ENCODE peak calls at places on chromosomes 12 and 14, in five cellular contexts. G is PC-3, P is IMR-90, O is trophoblast cell, R is MM.1S. K is an unnamed sample. For H3K27me3, the result is how much of the 10 kb centered on the place peaks cover.

GRCh38 chr12:14952295-14952995 is 9.0 kb downstream of the ARHGDIB start:
- DNase-seq in G (peak), P (peak), O (peak), R (peak), K (peak)

GRCh38 chr12:5078423-5078822 is 34.7 kb downstream of the KCNA5 start:
- DNase-seq in G (no peak), P (no peak), O (peak), R (no peak), K (peak)

GRCh38 chr12:44159870-44160269 is 324.0 kb downstream of the TMEM117 start:
- DNase-seq in G (no peak), P (no peak), O (no peak), R (no peak), K (no peak)

GRCh38 chr14:88919502-88919901 is 95.1 kb downstream of the TTC8 start:
- DNase-seq in G (peak), P (no peak), O (peak), R (no peak), K (no peak)

GRCh38 chr12:4133636-4134433 is 139.7 kb upstream of the CCND2 start:
- DNase-seq in G (no peak), P (no peak), O (no peak), R (no peak), K (no peak)

GRCh38 chr14:70907996-70908917 is 998 bp downstream of the PCNX1 start:
- DNase-seq in G (peak), P (peak), O (peak), R (peak), K (peak)

GRCh38 chr14:29169408-29169807 is 402.8 kb downstream of the FOXG1 start:
- DNase-seq in G (no peak), P (no peak), O (no peak), R (no peak), K (no peak)

GRCh38 chr12:67517181-67517887 is 131.2 kb upstream of the DYRK2 start:
- DNase-seq in G (peak), P (no peak), O (no peak), R (no peak), K (peak)

GRCh38 chr12:113891737-113892520 is 74.2 kb downstream of the RBM19 start:
- DNase-seq in G (no peak), P (no peak), O (peak), R (no peak), K (peak)

GRCh38 chr12:12017135-12017581 is 53.6 kb upstream of the BCL2L14 start:
- DNase-seq in G (no peak), P (no peak), O (peak), R (no peak), K (peak)

GRCh38 chr12:47855502-47855901 is 35.8 kb upstream of the HDAC7 start:
- DNase-seq in G (no peak), P (no peak), O (no peak), R (no peak), K (no peak)

GRCh38 chr12:118135788-118136558 is at the start of gene PEBP1:
- DNase-seq in G (peak), P (peak), O (peak), R (peak), K (peak)

GRCh38 chr12:54331-54730 is 12.2 kb upstream of the IQSEC3 start:
- DNase-seq in G (no peak), P (no peak), O (no peak), R (no peak), K (no peak)

GRCh38 chr14:59107819-59108218 is 80.6 kb upstream of the DAAM1 start:
- DNase-seq in G (no peak), P (no peak), O (no peak), R (peak), K (no peak)

GRCh38 chr14:51616724-51617409 is 34.8 kb upstream of the FRMD6 start:
- DNase-seq in G (peak), P (peak), O (no peak), R (no peak), K (peak)

GRCh38 chr12:5756443-5756842 is 188.6 kb downstream of the ANO2 start:
- DNase-seq in G (no peak), P (no peak), O (no peak), R (no peak), K (no peak)

GRCh38 chr14:106844608-106845285 is 1318.4 kb downstream of the TMEM121 start:
- DNase-seq in G (peak), P (no peak), O (peak), R (no peak), K (no peak)

GRCh38 chr14:73260574-73260973 is 23.3 kb downstream of the PAPLN start:
- DNase-seq in G (no peak), P (no peak), O (no peak), R (no peak), K (no peak)

GRCh38 chr14:87133073-87133815 is 859.7 kb downstream of the GALC start:
- DNase-seq in G (peak), P (peak), O (peak), R (no peak), K (peak)

GRCh38 chr12:5170894-5171293 is 127.2 kb downstream of the KCNA5 start:
- DNase-seq in G (no peak), P (peak), O (no peak), R (no peak), K (no peak)

GRCh38 chr12:19030180-19030579 is 99.4 kb upstream of the PLEKHA5 start:
- DNase-seq in G (peak), P (no peak), O (peak), R (no peak), K (no peak)

GRCh38 chr12:19683178-19683927 is 244.1 kb downstream of the AEBP2 start:
- DNase-seq in G (peak), P (peak), O (no peak), R (no peak), K (peak)

GRCh38 chr12:116360579-116361403 is 83.3 kb upstream of the MED13L start:
- DNase-seq in G (no peak), P (no peak), O (no peak), R (peak), K (no peak)

GRCh38 chr14:105859717-105860614 is 333.6 kb downstream of the TMEM121 start:
- DNase-seq in G (no peak), P (no peak), O (no peak), R (peak), K (no peak)

GRCh38 chr12:46675736-46676135 is 150.1 kb downstream of the SLC38A4 start:
- DNase-seq in G (peak), P (peak), O (peak), R (peak), K (peak)

GRCh38 chr14:103500148-103500990 is 22.3 kb downstream of the CKB start:
- DNase-seq in G (peak), P (peak), O (peak), R (peak), K (peak)

GRCh38 chr14:69675877-69676416 is 64.6 kb downstream of the SUSD6 start:
- DNase-seq in G (no peak), P (no peak), O (no peak), R (no peak), K (no peak)

GRCh38 chr12:65278576-65279386 is at the start of gene MSRB3:
- DNase-seq in G (peak), P (peak), O (peak), R (peak), K (peak)

GRCh38 chr14:32074887-32075572 is 2.1 kb upstream of the ARHGAP5 start:
- DNase-seq in G (peak), P (peak), O (peak), R (no peak), K (peak)

GRCh38 chr12:113573148-113573547 is 101.5 kb upstream of the LHX5 start:
- DNase-seq in G (no peak), P (no peak), O (no peak), R (no peak), K (no peak)

GRCh38 chr12:8828514-8829127 is 6.2 kb downstream of the A2ML1 start:
- DNase-seq in G (no peak), P (no peak), O (peak), R (no peak), K (peak)

GRCh38 chr14:93430319-93430801 is 379 bp upstream of the UNC79 start:
- DNase-seq in G (no peak), P (no peak), O (peak), R (no peak), K (no peak)

GRCh38 chr12:116354534-116354933 is 77.0 kb upstream of the MED13L start:
- DNase-seq in G (no peak), P (no peak), O (no peak), R (no peak), K (no peak)

GRCh38 chr12:66361703-66362102 is 59.4 kb downstream of the HELB start:
- DNase-seq in G (no peak), P (no peak), O (no peak), R (no peak), K (no peak)

GRCh38 chr14:95272057-95272456 is 47.7 kb downstream of the CLMN start:
- DNase-seq in G (no peak), P (no peak), O (no peak), R (no peak), K (no peak)

GRCh38 chr12:106114084-106115068 is 24.4 kb downstream of the NUAK1 start:
- DNase-seq in G (peak), P (peak), O (no peak), R (peak), K (no peak)

GRCh38 chr14:57533214-57533613 is 39.6 kb upstream of the CCDC198 start:
- DNase-seq in G (peak), P (no peak), O (peak), R (peak), K (peak)

GRCh38 chr14:92471919-92472318 is 41.7 kb upstream of the RIN3 start:
- DNase-seq in G (peak), P (peak), O (peak), R (no peak), K (peak)

DNA sequence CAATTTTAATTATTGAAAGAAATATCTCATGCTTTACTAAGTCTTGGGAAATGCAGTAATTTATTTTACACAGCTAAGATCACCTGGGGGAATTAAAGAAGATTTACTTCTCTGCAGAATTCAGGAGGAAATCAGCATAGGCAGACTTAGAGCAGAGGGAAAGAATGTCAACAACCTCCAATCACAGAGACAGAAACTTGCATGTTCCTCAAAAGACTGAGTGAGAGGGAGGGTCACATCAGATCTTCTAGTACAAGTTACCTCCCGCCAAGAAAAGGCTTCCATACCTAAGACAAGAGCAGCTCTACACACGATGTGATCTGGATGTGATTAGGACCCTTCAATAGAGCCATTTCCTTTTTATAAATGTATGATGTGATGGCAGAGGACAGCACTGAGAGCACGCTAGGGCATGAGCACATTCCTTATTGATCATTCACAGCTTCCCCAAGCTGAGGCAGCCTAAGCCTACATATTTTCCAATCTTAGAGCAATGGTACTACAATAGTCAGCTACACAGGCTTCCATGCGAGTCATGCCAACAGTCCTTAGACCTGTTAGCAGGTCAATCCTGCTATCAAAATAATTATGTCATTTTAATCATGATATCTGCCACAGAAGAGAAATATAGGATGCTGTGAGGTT is 403.3 kb downstream of the ETNK1 start:
- DNase-seq in G (no peak), P (peak), O (no peak), R (no peak), K (peak)
- H2AFZ ChIP-seq in G (no peak), P (no peak), O (no peak), R (no peak), K (no peak)

GRCh38 chr12:130016194-130016593 is 112.4 kb upstream of the TMEM132D start:
- DNase-seq in G (no peak), P (no peak), O (no peak), R (no peak), K (no peak)
- H3K27me3 ChIP-seq in G (under half), P (under half), O (under half), R (under half), K (under half)

DNA sequence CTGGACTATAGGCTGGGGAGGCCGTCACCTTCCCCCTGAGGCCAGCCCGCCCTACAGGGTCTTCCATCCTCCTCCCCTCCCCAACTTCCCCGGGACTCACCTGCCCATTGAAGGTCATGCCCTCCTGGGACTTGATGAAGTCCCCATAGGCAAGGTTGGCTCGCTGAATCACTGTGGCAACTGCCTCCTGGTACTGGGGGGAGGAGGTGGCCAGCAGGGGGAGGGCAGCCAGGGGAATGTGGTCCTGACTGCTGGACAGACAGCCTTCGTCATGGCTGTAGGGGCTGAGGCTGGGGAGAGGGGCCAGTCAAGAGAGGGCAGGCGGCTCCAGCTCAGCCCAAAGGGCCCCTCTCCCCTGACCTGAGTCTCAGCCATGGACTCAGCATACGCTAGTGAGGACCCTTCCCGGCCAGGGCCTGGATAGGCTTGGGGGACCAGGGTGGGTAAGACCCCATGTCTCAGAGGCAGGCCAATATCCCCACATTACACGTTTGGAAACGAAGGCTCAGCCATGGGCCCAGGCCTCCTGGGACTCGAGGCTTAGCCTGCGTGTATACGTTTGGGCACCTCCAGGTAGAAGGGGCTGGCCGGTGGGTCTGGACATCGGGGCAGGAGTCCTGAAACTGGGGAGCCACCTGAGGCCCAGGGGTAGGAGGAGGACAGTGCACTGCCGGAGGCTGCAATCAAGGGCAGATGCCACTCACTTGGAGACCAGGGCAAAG is 16.3 kb downstream of the ARL6IP4 start:
- DNase-seq in G (no peak), P (no peak), O (peak), R (no peak), K (no peak)
- H2AFZ ChIP-seq in G (no peak), P (no peak), O (no peak), R (no peak), K (no peak)

DNA sequence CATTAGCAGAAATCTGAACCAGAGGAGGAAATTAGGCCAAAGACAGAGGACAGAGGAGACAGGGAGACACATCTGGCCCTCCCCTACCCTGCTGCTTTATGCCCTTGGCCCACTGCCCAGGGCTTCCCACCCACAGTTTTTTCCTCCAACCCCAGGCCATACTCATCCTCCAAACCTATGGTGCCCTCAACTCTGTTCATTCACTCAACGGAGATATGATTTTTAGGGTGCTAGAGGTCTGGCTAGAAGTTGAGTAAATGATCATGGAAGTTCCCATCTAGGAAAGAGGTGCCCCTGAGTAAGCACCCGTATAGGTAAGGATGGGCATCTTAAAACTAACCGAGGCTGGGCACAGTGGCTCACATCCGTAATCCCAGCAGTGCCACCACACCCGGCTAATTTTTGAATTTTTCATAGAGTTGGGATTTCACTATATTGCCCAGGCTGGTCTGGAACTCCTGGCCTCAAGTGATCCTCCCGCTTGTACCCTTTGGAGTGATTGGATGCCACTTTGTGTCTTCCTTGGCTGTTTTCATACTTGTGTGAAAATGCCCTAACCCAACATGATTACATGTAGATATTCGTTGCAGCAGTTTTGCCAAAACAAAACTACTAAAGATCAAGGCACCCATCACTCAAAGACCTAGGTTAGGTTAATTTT is 4.4 kb downstream of the KRT18 start:
- DNase-seq in G (no peak), P (no peak), O (peak), R (no peak), K (no peak)
- H3K27me3 ChIP-seq in G (under half), P (under half), O (under half), R (under half), K (under half)

DNA sequence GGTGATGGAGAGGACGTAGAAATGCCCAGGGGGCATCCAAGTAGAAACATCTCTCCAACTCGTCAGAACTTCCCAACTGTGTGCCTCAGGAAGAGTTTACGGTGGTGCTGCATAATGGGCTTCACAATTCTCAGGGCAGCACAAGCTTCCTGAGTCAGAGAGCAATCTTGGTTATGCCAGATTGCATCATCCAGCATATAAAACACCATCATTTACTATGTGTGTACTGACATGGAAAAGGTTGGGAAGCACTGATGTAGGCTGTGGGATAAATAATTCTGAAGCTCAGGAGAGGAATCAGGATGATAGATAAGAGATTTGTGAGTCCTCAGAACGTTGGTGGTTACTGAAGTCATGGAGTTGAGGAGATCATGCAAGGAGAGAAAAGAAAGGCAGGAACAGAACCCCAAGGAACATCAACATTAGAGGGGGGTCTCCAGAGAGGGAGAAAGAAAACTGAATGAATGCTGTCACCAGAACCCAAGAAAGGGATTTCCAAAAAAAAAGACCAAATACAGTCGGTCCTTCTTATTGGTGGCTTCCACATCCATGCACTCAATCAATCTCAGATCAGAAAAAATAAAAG is 4.7 kb upstream of the NCKAP5L start:
- DNase-seq in G (peak), P (peak), O (peak), R (no peak), K (peak)
- H2AFZ ChIP-seq in G (no peak), P (peak), O (no peak), R (no peak), K (no peak)

GRCh38 chr12:128680555-128680954 is 143.2 kb downstream of the SLC15A4 start:
- DNase-seq in G (no peak), P (no peak), O (no peak), R (no peak), K (no peak)

GRCh38 chr12:128685903-128686475 is 137.8 kb downstream of the SLC15A4 start:
- DNase-seq in G (no peak), P (no peak), O (no peak), R (no peak), K (no peak)

GRCh38 chr12:128682542-128683315 is 141.0 kb downstream of the SLC15A4 start:
- DNase-seq in G (no peak), P (no peak), O (no peak), R (no peak), K (no peak)

GRCh38 chr12:128687851-128688250 is 135.9 kb downstream of the SLC15A4 start:
- DNase-seq in G (no peak), P (no peak), O (no peak), R (no peak), K (no peak)

DNA sequence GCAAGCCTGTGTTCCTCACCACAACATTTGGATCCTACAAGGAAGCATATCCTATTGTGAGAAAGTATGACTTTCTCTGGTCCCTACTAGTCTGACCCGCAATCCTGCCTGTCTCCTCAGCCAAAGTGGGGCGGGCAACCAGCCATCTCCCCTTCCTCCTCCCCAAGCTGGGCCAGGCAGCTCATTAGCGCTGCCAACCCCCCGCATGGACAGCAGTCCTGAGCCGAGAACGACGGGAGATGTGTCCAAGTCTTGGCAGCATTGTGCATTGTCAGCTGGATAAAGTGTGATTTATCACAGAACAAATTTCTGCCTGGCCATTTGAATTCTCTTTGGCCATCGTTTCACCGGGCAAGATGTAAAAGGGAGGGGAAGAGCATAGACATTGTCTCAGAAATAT is 139.4 kb downstream of the SLC15A4 start:
- DNase-seq in G (no peak), P (no peak), O (no peak), R (no peak), K (no peak)
- H3K27me3 ChIP-seq in G (under half), P (under half), O (under half), R (under half), K (under half)